ENCODE peak calls at places on chromosome 22, in seven cellular contexts. F is neural crest cell, I is HepG2, W is GM12865, N is pancreas, Q is ovary, S is IMR-90. E is an unnamed sample.

GRCh38 chr22:34765115-34765514 is 300.8 kb upstream of the ISX start:
- DNase-seq in F (no peak), I (no peak), W (no peak), N (no peak), Q (no peak), S (no peak), E (no peak)

GRCh38 chr22:31271485-31271884 is 20.8 kb downstream of the PIK3IP1 start:
- DNase-seq in F (no peak), I (peak), W (no peak), N (no peak), Q (no peak), S (no peak), E (no peak)

GRCh38 chr22:48485144-48486135 is 1342.2 kb downstream of the BRD1 start:
- DNase-seq in F (no peak), I (no peak), W (no peak), N (no peak), Q (no peak), S (no peak), E (no peak)

GRCh38 chr22:19916941-19917340 is 24.6 kb upstream of the COMT start:
- DNase-seq in F (no peak), I (no peak), W (no peak), N (no peak), Q (no peak), S (no peak), E (no peak)

GRCh38 chr22:17918840-17919239 is 105.5 kb downstream of the MICAL3 start:
- DNase-seq in F (no peak), I (no peak), W (no peak), N (no peak), Q (no peak), S (peak), E (no peak)

GRCh38 chr22:19175026-19175601 is 3.4 kb downstream of the SLC25A1 start:
- DNase-seq in F (no peak), I (no peak), W (no peak), N (no peak), Q (no peak), S (no peak), E (no peak)

GRCh38 chr22:29310065-29310862 is 3.8 kb downstream of the GAS2L1 start:
- DNase-seq in F (no peak), I (no peak), W (no peak), N (peak), Q (no peak), S (no peak), E (no peak)

GRCh38 chr22:29816128-29816527 is 21.9 kb downstream of the ASCC2 start:
- DNase-seq in F (no peak), I (no peak), W (no peak), N (peak), Q (no peak), S (no peak), E (no peak)

GRCh38 chr22:34917239-34917638 is 148.7 kb upstream of the ISX start:
- DNase-seq in F (no peak), I (no peak), W (no peak), N (no peak), Q (no peak), S (no peak), E (no peak)

GRCh38 chr22:38411016-38411415 is 44.0 kb downstream of the KCNJ4 start:
- DNase-seq in F (no peak), I (no peak), W (no peak), N (no peak), Q (no peak), S (no peak), E (no peak)

GRCh38 chr22:48452766-48453165 is 1374.9 kb downstream of the BRD1 start:
- DNase-seq in F (no peak), I (no peak), W (no peak), N (no peak), Q (no peak), S (no peak), E (no peak)

GRCh38 chr22:30459206-30460052 is 12.4 kb downstream of the SEC14L3 start:
- DNase-seq in F (no peak), I (peak), W (peak), N (no peak), Q (no peak), S (peak), E (peak)

GRCh38 chr22:16962501-16962900 is 45.5 kb downstream of the GAB4 start:
- DNase-seq in F (no peak), I (no peak), W (no peak), N (no peak), Q (no peak), S (no peak), E (no peak)

GRCh38 chr22:40511604-40512003 is 124.9 kb downstream of the MRTFA start:
- DNase-seq in F (no peak), I (no peak), W (no peak), N (peak), Q (no peak), S (no peak), E (no peak)
- TF ChIP-seq CTCF in F (no peak), I (no peak), W (no peak), N (no peak), Q (no peak), S (no peak), E (no peak)

DNA sequence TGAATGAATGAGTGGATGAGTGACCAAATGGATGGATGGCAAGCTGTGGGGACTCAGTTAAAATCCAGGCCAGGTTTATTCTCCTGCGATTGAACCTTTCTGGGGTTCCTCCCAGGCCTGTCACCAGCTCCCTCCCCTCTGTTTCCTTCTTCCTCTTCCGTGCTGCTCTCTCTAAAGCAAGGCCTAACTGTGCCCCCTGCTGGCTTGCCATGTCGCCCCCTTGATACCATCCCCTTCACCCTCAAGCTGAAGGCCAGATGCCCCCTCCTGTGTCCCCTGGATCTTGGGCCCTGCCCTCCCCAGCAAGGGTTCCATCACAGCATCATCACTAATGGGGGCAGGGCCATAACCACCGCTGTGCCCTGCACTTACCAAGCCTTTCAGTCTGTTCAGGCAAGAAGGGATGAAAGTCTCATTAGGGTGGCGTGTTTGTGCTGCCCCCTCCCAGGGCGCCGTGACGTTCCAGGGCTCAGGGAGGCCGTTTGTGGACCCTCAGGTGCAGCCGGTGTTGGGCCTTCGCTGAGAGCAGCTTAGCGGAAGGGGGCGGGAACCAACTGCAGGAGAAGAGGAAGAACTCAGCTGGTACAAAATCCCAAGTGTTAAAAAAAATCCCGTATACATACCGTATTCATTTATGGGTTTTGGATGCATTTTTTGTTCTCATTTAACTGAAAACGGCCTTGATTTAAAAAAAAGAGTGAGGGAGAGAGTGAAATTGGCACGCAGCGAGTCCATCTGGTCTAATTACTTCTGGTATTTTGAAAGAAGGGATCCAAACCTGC is 69.9 kb downstream of the MPPED1 start:
- DNase-seq in F (no peak), I (peak), W (peak), N (no peak), Q (no peak), S (no peak), E (no peak)
- TF ChIP-seq CTCF in F (peak), I (peak), W (peak), N (no peak), Q (peak), S (no peak), E (no peak)

GRCh38 chr22:39600491-39601179 is 30.1 kb downstream of the CACNA1I start:
- DNase-seq in F (no peak), I (no peak), W (no peak), N (no peak), Q (no peak), S (no peak), E (no peak)

GRCh38 chr22:39595622-39596182 is 25.1 kb downstream of the CACNA1I start:
- DNase-seq in F (no peak), I (no peak), W (no peak), N (no peak), Q (no peak), S (no peak), E (no peak)

GRCh38 chr22:39597236-39597869 is 26.8 kb downstream of the CACNA1I start:
- DNase-seq in F (no peak), I (no peak), W (no peak), N (no peak), Q (no peak), S (no peak), E (no peak)

GRCh38 chr22:39596601-39597000 is 26.0 kb downstream of the CACNA1I start:
- DNase-seq in F (no peak), I (no peak), W (no peak), N (no peak), Q (no peak), S (no peak), E (no peak)

DNA sequence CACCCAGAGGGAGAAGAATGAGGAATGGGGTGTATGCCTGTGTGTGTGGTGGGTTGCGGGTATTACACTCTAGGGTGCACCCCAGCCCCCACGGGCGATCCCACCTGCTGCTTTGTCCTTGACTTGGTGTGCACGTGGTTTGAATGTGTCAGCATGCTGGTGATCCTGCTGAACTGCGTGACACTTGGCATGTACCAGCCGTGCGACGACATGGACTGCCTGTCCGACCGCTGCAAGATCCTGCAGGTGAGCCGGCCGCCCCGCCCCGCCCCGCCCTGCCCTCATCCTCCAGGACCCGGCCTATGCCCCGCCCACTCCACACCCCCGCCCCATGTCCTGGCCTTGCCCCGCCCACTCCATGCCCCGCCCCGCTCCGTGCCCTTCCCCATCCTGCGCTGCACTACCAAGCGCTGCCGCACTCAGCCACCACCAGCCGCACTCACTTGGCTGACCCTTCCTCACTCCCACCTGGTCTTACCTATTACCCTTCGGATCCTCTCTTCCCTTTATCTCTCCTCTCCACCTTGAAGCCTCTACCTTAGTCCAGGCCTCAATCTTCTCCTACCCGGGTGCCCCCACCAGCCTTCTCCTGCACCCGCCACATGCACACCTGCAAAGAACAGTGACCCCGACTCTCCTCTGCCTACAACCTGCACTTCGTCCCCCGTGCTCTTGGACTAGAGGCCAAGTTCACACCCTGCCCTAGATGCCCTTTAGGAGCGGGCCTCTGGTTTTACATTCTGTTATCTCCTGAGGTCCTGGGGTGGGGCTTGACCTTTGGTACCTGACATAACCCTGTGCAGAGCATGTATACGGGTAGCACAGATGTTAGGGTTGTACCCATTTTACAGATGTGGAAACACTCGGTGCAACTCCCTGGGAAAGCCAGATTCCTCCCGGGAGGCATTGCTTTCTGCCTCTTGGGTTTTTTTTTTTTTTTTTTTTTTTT is 27.7 kb downstream of the CACNA1I start:
- DNase-seq in F (peak), I (no peak), W (no peak), N (peak), Q (no peak), S (no peak), E (peak)
- TF ChIP-seq CTCF in F (peak), I (no peak), W (no peak), N (peak), Q (no peak), S (no peak), E (no peak)

GRCh38 chr22:36185828-36186624 is 15.6 kb downstream of the APOL4 start:
- DNase-seq in F (no peak), I (no peak), W (no peak), N (no peak), Q (no peak), S (no peak), E (no peak)
- TF ChIP-seq CTCF in F (no peak), I (peak), W (no peak), N (no peak), Q (no peak), S (no peak), E (no peak)

GRCh38 chr22:21641795-21642583 is at the start of gene SDF2L1:
- DNase-seq in F (peak), I (peak), W (peak), N (peak), Q (peak), S (peak), E (peak)
- TF ChIP-seq CTCF in F (peak), I (no peak), W (no peak), N (peak), Q (peak), S (no peak), E (no peak)

GRCh38 chr22:50169774-50170341 is 673 bp upstream of the PANX2 start:
- DNase-seq in F (no peak), I (no peak), W (peak), N (peak), Q (peak), S (no peak), E (no peak)
- TF ChIP-seq CTCF in F (peak), I (no peak), W (no peak), N (no peak), Q (no peak), S (no peak), E (no peak)

GRCh38 chr22:44428941-44429615 is 69.0 kb downstream of the RTL6 start:
- DNase-seq in F (no peak), I (no peak), W (no peak), N (no peak), Q (no peak), S (no peak), E (no peak)

GRCh38 chr22:44431256-44431655 is 66.8 kb downstream of the RTL6 start:
- DNase-seq in F (no peak), I (no peak), W (no peak), N (no peak), Q (no peak), S (no peak), E (no peak)

GRCh38 chr22:44429941-44430587 is 68.0 kb downstream of the RTL6 start:
- DNase-seq in F (no peak), I (no peak), W (no peak), N (no peak), Q (no peak), S (no peak), E (no peak)

GRCh38 chr22:44427506-44428470 is 70.2 kb downstream of the RTL6 start:
- DNase-seq in F (no peak), I (no peak), W (no peak), N (no peak), Q (no peak), S (no peak), E (no peak)

GRCh38 chr22:44430716-44431115 is 67.3 kb downstream of the RTL6 start:
- DNase-seq in F (no peak), I (no peak), W (no peak), N (no peak), Q (no peak), S (no peak), E (no peak)
- TF ChIP-seq CTCF in F (no peak), I (no peak), W (no peak), N (no peak), Q (no peak), S (no peak), E (no peak)

GRCh38 chr22:42247596-42247995 is 22.9 kb downstream of the TCF20 start:
- DNase-seq in F (no peak), I (no peak), W (no peak), N (no peak), Q (no peak), S (no peak), E (no peak)
- TF ChIP-seq CTCF in F (no peak), I (no peak), W (no peak), N (no peak), Q (no peak), S (no peak), E (no peak)

DNA sequence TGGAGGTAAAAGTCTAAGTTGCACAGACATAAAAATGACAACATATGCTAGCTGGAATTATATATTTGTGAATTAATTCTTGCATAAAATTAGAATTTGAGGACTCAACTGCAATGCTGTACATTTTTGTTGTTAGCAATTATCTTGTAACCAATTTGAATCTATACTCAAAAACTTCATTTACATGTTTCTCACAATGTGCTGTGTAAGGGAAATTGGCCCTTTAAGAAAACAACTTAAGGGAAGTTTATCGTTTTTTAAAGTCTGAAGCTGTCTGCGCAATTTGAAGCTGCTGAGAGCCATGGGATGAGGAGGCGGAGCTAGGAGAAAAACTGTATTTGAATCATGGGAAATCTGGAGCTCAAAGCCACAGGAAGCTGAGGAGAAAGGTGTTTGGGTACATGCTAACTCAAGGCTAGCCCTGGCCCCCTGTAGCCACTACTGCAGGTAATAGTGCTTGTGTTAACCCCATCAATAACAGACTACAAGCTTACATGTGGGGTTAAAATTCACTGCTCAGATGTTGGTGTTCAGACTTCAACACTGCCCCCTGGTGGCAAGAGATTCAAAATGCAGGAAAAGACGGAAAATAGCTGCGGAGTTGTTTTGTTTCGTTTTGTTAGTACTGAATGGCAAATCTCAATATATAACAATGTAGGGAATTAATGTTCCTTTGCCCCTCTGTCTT is 126.1 kb downstream of the BRD1 start:
- DNase-seq in F (no peak), I (no peak), W (no peak), N (no peak), Q (no peak), S (no peak), E (no peak)
- TF ChIP-seq CTCF in F (peak), I (peak), W (peak), N (peak), Q (no peak), S (no peak), E (peak)